ENCODE peak calls at places on chromosomes 12 and 14, in seven cellular contexts. L is IMR-90, Z is transverse colon, D is nephron progenitor cell, V is prostate gland, K is heart left ventricle, S is right lobe of liver. A is an unnamed sample.

GRCh38 chr14:75175677-75176141 is 703 bp downstream of the TMED10 start:
- DNase-seq in S (no peak), Z (no peak), K (no peak), V (no peak), L (peak; percentile 35), D (no peak), A (no peak)

GRCh38 chr12:124053855-124054254 is 80.8 kb downstream of the ZNF664 start:
- DNase-seq in L (peak; percentile 48), Z (peak; percentile 36), K (no peak), V (peak; percentile 33), S (no peak), D (peak; percentile 50), A (no peak)

GRCh38 chr14:93676416-93676958 is 111.8 kb downstream of the PRIMA1 start:
- DNase-seq in Z (no peak), D (no peak), V (no peak), K (no peak), L (no peak), S (no peak), A (no peak)

GRCh38 chr14:21024668-21025373 is at the start of gene NDRG2:
- DNase-seq in S (peak; percentile 91), V (peak; percentile 84), L (no peak), Z (peak; percentile 90), D (peak; percentile 94), K (peak; percentile 93), A (peak; percentile 64)

GRCh38 chr14:104767634-104767918 is 14.6 kb downstream of the SIVA1 start:
- DNase-seq in D (no peak), K (no peak), Z (no peak), V (no peak), L (no peak), S (no peak), A (no peak)

GRCh38 chr14:38693423-38693822 is 409.6 kb downstream of the SEC23A start:
- DNase-seq in Z (no peak), D (no peak), S (no peak), K (no peak), L (no peak), V (no peak), A (no peak)

GRCh38 chr14:89853976-89854693 is 100.4 kb downstream of the EFCAB11 start:
- DNase-seq in D (no peak), L (no peak), K (no peak), Z (no peak), S (no peak), V (no peak), A (no peak)

GRCh38 chr12:131353376-131353775 is 357.5 kb upstream of the SFSWAP start:
- DNase-seq in K (no peak), V (no peak), L (no peak), D (no peak), Z (no peak), S (no peak), A (no peak)

GRCh38 chr14:62144863-62145262 is 382.6 kb downstream of the SNAPC1 start:
- DNase-seq in S (no peak), Z (no peak), D (no peak), L (no peak), V (no peak), K (no peak), A (no peak)

GRCh38 chr14:55430024-55430690 is 10.3 kb downstream of the TBPL2 start:
- DNase-seq in Z (peak; percentile 36), S (no peak), K (no peak), D (no peak), L (peak; percentile 86), V (peak; percentile 71), A (no peak)

GRCh38 chr14:74516451-74517155 is 23.0 kb downstream of the ISCA2 start:
- DNase-seq in S (no peak), L (peak; percentile 25), K (peak; percentile 10), D (no peak), Z (no peak), V (no peak), A (no peak)

DNA sequence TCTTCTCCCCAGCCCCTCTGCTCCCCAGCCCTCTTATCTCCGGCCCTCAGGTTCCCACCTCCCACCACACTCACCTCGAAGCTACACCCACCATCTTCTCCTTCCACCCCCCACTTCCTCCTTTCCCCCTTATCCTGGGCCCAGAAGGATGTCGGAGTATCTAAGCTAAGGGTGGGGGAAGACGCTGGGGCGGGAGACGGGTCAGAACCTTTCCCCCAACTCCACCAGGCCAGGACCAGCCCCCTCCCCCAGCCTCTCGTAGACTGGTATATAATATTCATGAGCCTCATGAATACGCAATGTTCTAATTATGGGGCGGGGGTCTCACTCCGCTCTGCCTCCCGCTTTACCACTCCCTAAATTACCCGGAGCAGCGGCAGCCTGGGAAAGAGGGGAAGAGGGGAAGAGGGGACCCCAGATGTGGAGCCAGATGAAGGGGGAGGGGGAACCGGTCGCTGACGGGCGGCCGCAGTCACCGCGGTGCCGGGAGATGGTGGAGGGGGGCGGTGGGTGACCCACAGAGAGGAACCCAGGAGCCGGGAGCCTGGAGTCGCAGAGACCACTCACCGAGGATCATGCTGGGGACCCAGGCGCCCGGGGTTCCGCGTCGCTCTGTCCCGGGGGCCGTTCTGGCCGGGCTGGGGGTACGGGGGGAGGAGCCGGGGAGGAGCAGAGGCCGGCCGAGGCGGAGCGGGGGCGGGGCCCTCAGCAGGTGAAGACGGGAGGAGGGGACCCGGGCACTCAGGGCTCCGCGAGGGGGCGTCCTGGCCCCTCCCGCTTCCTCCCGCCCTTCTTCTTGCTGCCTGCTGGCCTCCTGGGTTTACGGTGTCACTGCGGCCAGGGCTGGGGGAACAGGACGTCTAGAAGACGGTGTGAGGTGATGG is 6.4 kb upstream of the ZNF385A start:
- DNase-seq in Z (peak; percentile 69), D (peak; percentile 83), S (no peak), V (peak; percentile 83), K (peak; percentile 71), L (no peak), A (peak; percentile 74)
- TF ChIP-seq CTCF in Z (no peak), D (no peak), S (no peak), V (peak; percentile 10), K (no peak), L (no peak), A (no peak)

GRCh38 chr12:106906715-106907114 is 49.0 kb upstream of the TMEM263 start:
- DNase-seq in L (no peak), V (no peak), D (no peak), Z (no peak), S (no peak), K (no peak), A (no peak)

GRCh38 chr12:106908561-106908960 is 47.1 kb upstream of the TMEM263 start:
- DNase-seq in V (no peak), Z (no peak), K (no peak), D (no peak), S (no peak), L (no peak), A (no peak)

GRCh38 chr12:106910202-106910601 is 45.5 kb upstream of the TMEM263 start:
- DNase-seq in D (no peak), S (no peak), V (no peak), Z (no peak), K (no peak), L (no peak), A (no peak)

GRCh38 chr12:106907846-106908245 is 47.9 kb upstream of the TMEM263 start:
- DNase-seq in D (no peak), Z (no peak), S (no peak), V (no peak), K (no peak), L (no peak), A (no peak)

GRCh38 chr12:106907411-106907810 is 48.3 kb upstream of the TMEM263 start:
- DNase-seq in V (no peak), S (no peak), K (no peak), D (no peak), Z (no peak), L (no peak), A (no peak)
- TF ChIP-seq CTCF in V (no peak), S (no peak), K (no peak), D (no peak), Z (no peak), L (peak; percentile 4), A (no peak)

GRCh38 chr12:43444940-43445564 is 107.0 kb downstream of the ADAMTS20 start:
- DNase-seq in V (peak; percentile 16), K (no peak), S (peak; percentile 52), D (peak; percentile 69), Z (peak; percentile 17), L (peak; percentile 59), A (no peak)
- TF ChIP-seq CTCF in V (peak; percentile 44), K (peak; percentile 57), S (peak; percentile 47), D (peak; percentile 85), Z (peak; percentile 57), L (peak; percentile 64), A (no peak)

DNA sequence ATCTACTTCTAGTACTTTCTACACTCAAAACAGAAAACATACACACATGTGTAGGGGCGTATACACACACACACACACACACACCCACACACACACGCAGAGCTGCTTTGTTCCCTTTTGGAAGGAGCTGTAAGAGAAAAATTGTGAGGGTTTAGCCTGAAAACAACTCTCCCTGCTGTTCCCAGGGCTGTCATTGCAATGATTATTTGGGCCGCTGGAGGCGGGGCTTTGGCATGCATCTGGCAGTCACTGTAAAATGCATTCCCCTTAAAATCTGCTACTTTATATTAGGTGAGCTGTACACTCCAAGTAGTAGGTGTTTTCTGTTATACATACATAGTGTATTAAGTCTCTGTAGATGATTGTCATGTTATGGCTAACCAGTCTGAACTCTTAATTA is 29.1 kb upstream of the SLC38A2 start:
- DNase-seq in V (no peak), S (no peak), D (no peak), L (peak; percentile 58), Z (peak; percentile 41), K (no peak), A (no peak)
- TF ChIP-seq CTCF in V (peak; percentile 45), S (no peak), D (no peak), L (peak; percentile 30), Z (peak; percentile 28), K (peak; percentile 35), A (no peak)

GRCh38 chr12:32918890-32919791 is 22.6 kb upstream of the PKP2 start:
- DNase-seq in S (no peak), K (no peak), D (peak; percentile 12), V (no peak), Z (no peak), L (peak; percentile 27), A (no peak)
- TF ChIP-seq CTCF in S (peak; percentile 55), K (peak; percentile 47), D (peak; percentile 63), V (peak; percentile 49), Z (peak; percentile 47), L (peak; percentile 35), A (no peak)

GRCh38 chr12:106170285-106170684 is 31.5 kb upstream of the NUAK1 start:
- DNase-seq in L (peak; percentile 55), V (no peak), S (no peak), Z (no peak), D (no peak), K (no peak), A (no peak)

GRCh38 chr12:106178582-106178981 is 39.8 kb upstream of the NUAK1 start:
- DNase-seq in V (no peak), Z (no peak), S (no peak), K (no peak), L (no peak), D (peak; percentile 47), A (no peak)

GRCh38 chr12:106174876-106175275 is 36.1 kb upstream of the NUAK1 start:
- DNase-seq in V (no peak), S (no peak), K (no peak), D (no peak), Z (no peak), L (peak; percentile 23), A (no peak)

GRCh38 chr12:106171117-106171750 is 32.5 kb upstream of the NUAK1 start:
- DNase-seq in L (peak; percentile 8), D (no peak), Z (no peak), K (no peak), V (no peak), S (no peak), A (no peak)

DNA sequence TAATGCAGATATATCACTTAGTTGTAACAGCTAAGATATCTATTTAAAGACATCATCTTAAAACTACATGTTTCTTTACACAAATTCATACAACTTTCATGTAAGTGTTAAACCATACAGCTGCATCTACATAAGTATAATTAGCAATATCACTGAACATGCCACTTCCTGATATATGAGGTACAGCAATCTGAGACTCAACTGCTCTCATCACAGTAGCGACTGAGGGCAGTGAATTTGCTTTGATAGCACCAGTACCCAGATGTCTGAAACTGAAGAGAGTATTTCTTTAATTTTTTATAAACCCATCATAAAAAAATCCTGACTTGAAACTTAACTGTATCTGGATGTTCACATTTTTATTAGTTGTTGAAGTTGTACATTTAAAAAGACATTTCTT is 34.7 kb upstream of the NUAK1 start:
- DNase-seq in K (no peak), S (no peak), V (no peak), D (no peak), L (no peak), Z (no peak), A (no peak)
- TF ChIP-seq CTCF in K (no peak), S (no peak), V (no peak), D (no peak), L (no peak), Z (no peak), A (no peak)

A was measured in activated B cell treated with CpG ODN at 0.5 μM for 24 hours.